ENCODE peak calls at places on chromosomes 1 and 21, in seven cellular contexts. F, T, S, Z, V, A and U are unnamed samples. For H3K9me3, the result is how much of the 10 kb centered on the place peaks cover.

GRCh38 chr1:44949286-44949685 is 37.1 kb downstream of the EIF2B3 start:
- DNase-seq in F (no peak), T (no peak), S (no peak), Z (no peak), V (no peak), A (no peak), U (no peak)

GRCh38 chr1:66576645-66577044 is 42.7 kb downstream of the SGIP1 start:
- DNase-seq in F (no peak), T (no peak), S (no peak), Z (no peak), V (no peak), A (no peak), U (no peak)

GRCh38 chr21:28548291-28548690 is 444.4 kb downstream of the LTN1 start:
- DNase-seq in F (no peak), T (no peak), S (no peak), Z (no peak), V (no peak), A (no peak), U (no peak)

GRCh38 chr1:12615916-12616708 is 1.9 kb downstream of the DHRS3 start:
- DNase-seq in F (no peak), T (peak), S (no peak), Z (peak), V (no peak), A (peak), U (peak)

GRCh38 chr1:36369061-36369470 is 16.7 kb downstream of the STK40 start:
- DNase-seq in F (peak), T (peak), S (peak), Z (peak), V (peak), A (peak), U (peak)

GRCh38 chr1:23422313-23422877 is 2.2 kb downstream of the TCEA3 start:
- DNase-seq in F (no peak), T (peak), S (no peak), Z (no peak), V (no peak), A (peak), U (peak)

GRCh38 chr1:70672333-70672935 is 261.4 kb downstream of the CTH start:
- DNase-seq in F (no peak), T (no peak), S (no peak), Z (no peak), V (no peak), A (no peak), U (no peak)

GRCh38 chr1:227192163-227192562 is 126.1 kb downstream of the CDC42BPA start:
- DNase-seq in F (peak), T (no peak), S (no peak), Z (no peak), V (no peak), A (peak), U (no peak)

GRCh38 chr1:25958475-25958874 is 39.4 kb downstream of the PAFAH2 start:
- DNase-seq in F (no peak), T (no peak), S (no peak), Z (no peak), V (no peak), A (no peak), U (no peak)

GRCh38 chr1:29017235-29017634 is 102.9 kb downstream of the EPB41 start:
- DNase-seq in F (no peak), T (no peak), S (no peak), Z (no peak), V (no peak), A (no peak), U (no peak)

GRCh38 chr1:227899820-227900449 is 47.8 kb downstream of the WNT9A start:
- DNase-seq in F (no peak), T (peak), S (no peak), Z (peak), V (no peak), A (no peak), U (no peak)

GRCh38 chr1:85707267-85707989 is 805 bp downstream of the ZNHIT6 start:
- DNase-seq in F (no peak), T (no peak), S (no peak), Z (no peak), V (no peak), A (no peak), U (no peak)

GRCh38 chr1:3646596-3646995 is 3.3 kb downstream of the WRAP73 start:
- DNase-seq in F (no peak), T (peak), S (no peak), Z (no peak), V (no peak), A (no peak), U (no peak)

GRCh38 chr1:163412216-163412615 is 90.5 kb downstream of the NUF2 start:
- DNase-seq in F (no peak), T (no peak), S (no peak), Z (no peak), V (no peak), A (no peak), U (no peak)

GRCh38 chr1:163406787-163407186 is 85.0 kb downstream of the NUF2 start:
- DNase-seq in F (no peak), T (no peak), S (no peak), Z (no peak), V (no peak), A (no peak), U (no peak)

GRCh38 chr1:163408262-163408661 is 86.5 kb downstream of the NUF2 start:
- DNase-seq in F (no peak), T (no peak), S (no peak), Z (no peak), V (no peak), A (no peak), U (no peak)

GRCh38 chr1:163414778-163415177 is 93.0 kb downstream of the NUF2 start:
- DNase-seq in F (no peak), T (no peak), S (no peak), Z (no peak), V (no peak), A (no peak), U (no peak)

DNA sequence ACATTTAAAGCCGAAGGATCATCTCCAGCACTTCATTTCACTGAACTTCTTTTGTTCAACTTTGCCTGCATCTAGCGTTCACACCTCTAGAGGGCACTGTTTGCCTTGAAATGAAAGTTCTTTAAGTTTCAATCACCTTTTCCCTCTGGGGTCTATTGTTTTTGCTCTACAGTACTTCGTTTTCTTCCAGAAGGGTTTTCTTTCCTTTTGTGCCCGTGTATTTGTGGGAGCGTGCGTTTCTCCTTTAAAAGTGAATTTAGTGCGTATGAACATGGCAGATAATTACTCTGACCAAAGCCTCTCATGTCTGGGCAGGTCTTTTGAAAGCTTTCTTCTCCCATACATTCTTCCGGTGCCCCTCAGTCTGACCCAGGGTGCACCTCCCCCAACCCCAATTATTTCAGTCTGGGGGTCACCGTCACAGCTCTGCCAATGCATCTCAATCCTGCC is 88.3 kb downstream of the NUF2 start:
- DNase-seq in F (peak), T (no peak), S (peak), Z (peak), V (no peak), A (no peak), U (no peak)
- TF ChIP-seq CTCF in F (peak), T (no peak), S (peak), Z (peak), V (peak), A (peak), U (peak)

GRCh38 chr1:4726620-4727341 is 72.4 kb downstream of the AJAP1 start:
- DNase-seq in F (no peak), T (no peak), S (no peak), Z (no peak), V (no peak), A (no peak), U (no peak)

GRCh38 chr1:4729108-4729506 is 74.7 kb downstream of the AJAP1 start:
- DNase-seq in F (no peak), T (no peak), S (no peak), Z (no peak), V (no peak), A (no peak), U (no peak)

GRCh38 chr1:4728319-4729107 is 74.1 kb downstream of the AJAP1 start:
- DNase-seq in F (no peak), T (no peak), S (no peak), Z (no peak), V (no peak), A (no peak), U (no peak)

GRCh38 chr1:4733446-4734175 is 79.2 kb downstream of the AJAP1 start:
- DNase-seq in F (no peak), T (no peak), S (no peak), Z (no peak), V (no peak), A (no peak), U (no peak)

DNA sequence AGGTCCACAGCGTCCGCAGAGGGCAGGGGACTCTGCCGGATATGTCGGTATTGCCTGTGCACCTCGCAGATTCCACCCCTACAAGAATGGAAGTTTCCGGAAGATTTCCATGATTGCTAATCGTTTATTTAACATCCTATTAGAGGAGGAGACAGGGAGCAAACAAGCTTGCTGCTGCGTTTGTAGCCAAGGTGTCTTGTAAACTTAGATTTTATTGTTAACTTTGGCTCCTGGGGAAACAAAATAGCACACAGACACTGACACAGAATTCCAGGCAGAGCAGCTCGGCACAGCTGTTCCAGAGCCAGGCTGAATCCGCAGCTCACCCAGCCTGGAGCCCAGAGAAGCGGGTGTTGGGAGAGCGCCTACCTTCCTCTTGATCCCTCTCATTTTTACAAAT is 75.7 kb downstream of the AJAP1 start:
- DNase-seq in F (no peak), T (no peak), S (no peak), Z (no peak), V (no peak), A (no peak), U (no peak)
- H3K9me3 ChIP-seq in F (under half), T (under half), S (under half), Z (under half), V (under half), A (under half), U (under half)

GRCh38 chr21:36705679-36706481 is 7.0 kb downstream of the SIM2 start:
- DNase-seq in F (no peak), T (no peak), S (no peak), Z (peak), V (no peak), A (no peak), U (peak)

GRCh38 chr21:36704281-36704957 is 5.5 kb downstream of the SIM2 start:
- DNase-seq in F (no peak), T (no peak), S (no peak), Z (peak), V (no peak), A (no peak), U (no peak)

GRCh38 chr21:36703626-36704280 is 4.8 kb downstream of the SIM2 start:
- DNase-seq in F (no peak), T (peak), S (no peak), Z (peak), V (no peak), A (no peak), U (no peak)

GRCh38 chr21:36706482-36706852 is 7.6 kb downstream of the SIM2 start:
- DNase-seq in F (no peak), T (peak), S (no peak), Z (no peak), V (no peak), A (no peak), U (no peak)

DNA sequence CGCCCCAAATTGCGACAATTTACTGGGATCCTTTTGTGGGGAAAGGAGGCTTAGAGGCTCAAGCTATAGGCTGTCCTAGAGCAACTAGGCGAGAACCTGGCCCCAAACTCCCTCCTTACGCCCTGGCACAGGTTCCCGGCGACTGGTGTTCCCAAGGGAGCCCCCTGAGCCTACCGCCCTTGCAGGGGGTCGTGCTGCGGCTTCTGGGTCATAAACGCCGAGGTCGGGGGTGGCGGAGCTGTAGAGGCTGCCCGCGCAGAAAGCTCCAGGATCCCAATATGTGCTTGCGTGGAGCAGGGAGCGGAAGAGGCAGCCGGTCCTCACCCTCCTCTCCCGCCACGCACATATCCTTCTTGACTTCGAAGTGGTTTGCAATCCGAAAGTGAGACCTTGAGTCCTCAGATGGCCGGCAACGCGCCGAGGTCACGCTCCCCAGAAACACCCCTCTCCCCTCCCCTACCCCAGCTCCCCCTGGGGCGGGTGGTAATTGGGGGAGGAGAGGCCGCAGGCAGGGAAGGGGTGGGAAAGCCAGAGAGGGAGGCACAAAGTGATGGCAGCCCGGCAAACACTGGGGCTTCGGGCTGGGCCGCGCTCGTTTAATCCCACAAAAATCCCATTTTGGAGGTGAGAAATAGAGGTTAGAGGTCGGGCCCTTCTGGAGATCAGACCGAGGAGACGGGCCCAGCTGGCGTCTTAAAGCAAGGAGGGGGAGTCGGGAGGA is 6.2 kb downstream of the SIM2 start:
- DNase-seq in F (no peak), T (no peak), S (no peak), Z (peak), V (no peak), A (no peak), U (no peak)
- H3K4me3 ChIP-seq in F (peak), T (no peak), S (no peak), Z (peak), V (no peak), A (no peak), U (no peak)

GRCh38 chr1:162992945-162993344 is 76.2 kb upstream of the RGS4 start:
- DNase-seq in F (no peak), T (no peak), S (no peak), Z (no peak), V (no peak), A (no peak), U (no peak)
- TF ChIP-seq CTCF in F (no peak), T (no peak), S (no peak), Z (no peak), V (no peak), A (no peak), U (no peak)

DNA sequence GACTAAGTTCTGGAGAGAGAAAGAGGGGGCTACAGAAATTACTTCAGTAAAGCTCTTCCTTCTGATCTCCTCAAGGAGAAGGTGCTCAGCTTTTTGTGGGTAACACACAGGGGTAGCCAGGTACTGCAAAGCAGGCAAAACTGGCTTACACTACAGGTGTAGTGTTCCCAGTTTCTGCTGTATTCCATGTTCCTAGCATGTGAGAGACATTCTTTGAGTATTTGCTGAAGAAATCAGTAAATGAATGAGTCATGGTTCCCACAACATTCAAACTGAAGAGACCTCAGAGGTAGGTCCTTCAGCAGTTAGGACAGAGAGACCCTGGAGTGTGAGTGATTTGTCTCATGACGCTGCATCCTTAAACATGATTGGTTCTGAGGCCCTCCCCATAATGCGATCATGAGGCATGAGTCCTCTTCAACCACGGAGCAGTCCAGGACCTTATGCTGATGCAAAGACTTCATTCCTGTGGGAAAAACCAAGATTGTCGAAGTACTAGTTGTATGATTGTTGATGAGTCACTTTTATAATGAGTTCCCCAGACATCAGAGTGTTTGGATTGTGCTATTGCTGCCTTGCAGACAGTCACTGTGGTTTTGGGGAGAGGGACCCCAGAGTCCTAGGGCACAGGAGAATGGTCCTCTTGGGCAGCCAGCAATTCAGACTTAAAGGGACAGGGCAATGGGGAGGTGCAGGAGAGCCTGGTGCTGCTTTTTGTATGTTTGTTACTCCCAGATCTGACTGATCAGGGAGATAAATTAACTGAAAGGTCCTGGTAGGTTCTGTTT is 2.7 kb upstream of the OR10J4 start:
- DNase-seq in F (no peak), T (no peak), S (peak), Z (no peak), V (no peak), A (no peak), U (no peak)
- H3K9me3 ChIP-seq in F (under half), T (under half), S (under half), Z (half or more), V (under half), A (under half), U (under half)

GRCh38 chr1:173527151-173527826 is 50.2 kb downstream of the PRDX6 start:
- DNase-seq in F (peak), T (no peak), S (no peak), Z (no peak), V (no peak), A (no peak), U (peak)

GRCh38 chr1:173531069-173531693 is 54.0 kb downstream of the PRDX6 start:
- DNase-seq in F (peak), T (no peak), S (no peak), Z (no peak), V (no peak), A (no peak), U (no peak)

GRCh38 chr1:173536254-173536653 is 59.1 kb downstream of the PRDX6 start:
- DNase-seq in F (no peak), T (no peak), S (no peak), Z (no peak), V (no peak), A (no peak), U (no peak)

GRCh38 chr1:173529106-173529505 is 52.0 kb downstream of the PRDX6 start:
- DNase-seq in F (no peak), T (no peak), S (no peak), Z (no peak), V (no peak), A (no peak), U (no peak)

DNA sequence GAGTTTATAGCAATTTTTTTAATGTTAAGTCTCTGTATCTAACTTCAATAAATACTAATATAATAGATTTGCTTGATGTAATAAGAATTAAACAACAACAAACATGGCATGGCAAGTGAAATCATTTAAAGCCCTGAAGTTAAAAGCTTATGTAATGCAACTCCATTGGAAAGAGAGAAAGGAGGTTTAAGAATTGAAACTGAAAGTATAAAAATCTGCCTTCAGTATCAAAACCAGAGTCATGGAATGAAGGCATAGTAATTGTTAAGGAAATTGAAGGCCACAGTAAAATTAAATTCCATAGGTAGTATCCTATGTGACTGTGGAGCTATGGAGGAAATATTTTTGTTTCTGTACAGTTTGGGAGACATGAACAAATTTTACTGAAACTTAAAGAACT is 55.1 kb downstream of the PRDX6 start:
- DNase-seq in F (peak), T (no peak), S (no peak), Z (no peak), V (no peak), A (no peak), U (no peak)
- H3K4me3 ChIP-seq in F (no peak), T (no peak), S (no peak), Z (no peak), V (peak), A (no peak), U (no peak)